ENCODE peak calls at places on chromosomes 3 and 15, in nine cellular contexts. P is cardiac muscle cell, T is mesendoderm, N is right cardiac atrium, Y is transverse colon, Z is aorta, W is GM23338, K is dorsolateral prefrontal cortex, G is substantia nigra. O is an unnamed sample.

GRCh38 chr15:93470042-93470441 is 381.0 kb upstream of the RGMA start:
- DNase-seq in N (no peak), K (no peak), Z (no peak), G (no peak), P (no peak), Y (no peak), W (peak), T (no peak), O (no peak)

GRCh38 chr3:116127464-116127863 is 317.8 kb downstream of the LSAMP start:
- DNase-seq in K (no peak), T (no peak), P (no peak), Y (no peak), N (no peak), G (no peak), W (no peak), Z (no peak), O (no peak)

GRCh38 chr15:51205050-51205707 is 110.5 kb upstream of the TNFAIP8L3 start:
- DNase-seq in Y (no peak), N (no peak), K (no peak), Z (no peak), W (no peak), T (no peak), G (no peak), P (no peak), O (no peak)

GRCh38 chr15:92430067-92430435 is 36.4 kb downstream of the ST8SIA2 start:
- DNase-seq in Y (no peak), K (no peak), N (no peak), G (no peak), Z (no peak), W (no peak), P (no peak), T (peak), O (no peak)

GRCh38 chr3:119173325-119173724 is at the start of gene UPK1B:
- DNase-seq in K (no peak), Z (no peak), G (no peak), T (peak), N (no peak), P (peak), Y (no peak), W (peak), O (no peak)

GRCh38 chr15:25403771-25404170 is 35.1 kb downstream of the UBE3A start:
- DNase-seq in Y (no peak), G (no peak), Z (no peak), P (no peak), T (no peak), W (no peak), K (no peak), N (no peak), O (no peak)

GRCh38 chr3:114499986-114500385 is 206.2 kb downstream of the TIGIT start:
- DNase-seq in N (no peak), G (no peak), K (no peak), P (no peak), Z (no peak), W (no peak), Y (no peak), T (no peak), O (no peak)

GRCh38 chr3:165837058-165837525 is at the start of gene BCHE:
- DNase-seq in T (peak), Y (no peak), P (peak), K (peak), Z (no peak), W (peak), N (peak), G (no peak), O (no peak)

GRCh38 chr3:196517919-196518318 is 2.8 kb upstream of the SMCO1 start:
- DNase-seq in T (no peak), N (no peak), P (no peak), W (peak), G (no peak), Z (no peak), K (no peak), Y (no peak), O (peak)

GRCh38 chr3:47475570-47476329 is at the start of gene SCAP:
- DNase-seq in W (peak), T (peak), P (peak), Y (peak), N (peak), K (peak), G (peak), Z (peak), O (no peak)

GRCh38 chr3:168511428-168512014 is 415.8 kb upstream of the GOLIM4 start:
- DNase-seq in Z (no peak), T (peak), G (no peak), N (no peak), Y (no peak), P (peak), K (no peak), W (peak), O (no peak)

GRCh38 chr15:59380902-59381610 is 8.4 kb upstream of the MYO1E start:
- DNase-seq in W (no peak), G (no peak), P (no peak), K (no peak), T (no peak), Y (peak), Z (no peak), N (no peak), O (no peak)

GRCh38 chr3:184697845-184698244 is 14.0 kb downstream of the MAGEF1 start:
- DNase-seq in Y (no peak), W (no peak), N (peak), G (no peak), P (no peak), K (no peak), Z (no peak), T (no peak), O (no peak)

GRCh38 chr3:52248816-52249547 is 3.4 kb downstream of the PPM1M start:
- DNase-seq in Y (no peak), W (no peak), G (no peak), N (peak), P (no peak), Z (no peak), T (no peak), K (peak), O (no peak)

GRCh38 chr3:194421-194820 is 2.1 kb upstream of the CHL1 start:
- DNase-seq in T (peak), G (no peak), Y (no peak), W (no peak), N (no peak), Z (no peak), K (no peak), P (no peak), O (no peak)

GRCh38 chr15:22240403-22240802 is 160.1 kb downstream of the OR4M2 start:
- DNase-seq in T (no peak), W (no peak), G (no peak), N (no peak), P (no peak), K (no peak), Y (no peak), Z (no peak), O (no peak)

GRCh38 chr3:170553788-170554620 is 31.9 kb downstream of the SLC7A14 start:
- DNase-seq in K (no peak), N (no peak), T (no peak), W (no peak), G (no peak), Z (no peak), Y (no peak), P (no peak), O (no peak)

GRCh38 chr15:94026458-94026967 is 204.8 kb upstream of the MCTP2 start:
- DNase-seq in N (no peak), W (no peak), T (no peak), Y (no peak), K (no peak), P (no peak), G (no peak), Z (no peak), O (no peak)

GRCh38 chr3:190222360-190222759 is 99.9 kb downstream of the CLDN1 start:
- DNase-seq in G (no peak), T (no peak), W (no peak), K (no peak), Z (no peak), Y (no peak), P (no peak), N (no peak), O (no peak)

GRCh38 chr3:29440321-29441019 is 159.6 kb downstream of the RBMS3 start:
- DNase-seq in N (no peak), G (no peak), T (peak), P (peak), W (peak), Z (no peak), K (no peak), Y (no peak), O (no peak)

GRCh38 chr3:127328391-127328790 is 40.5 kb upstream of the PRR20G start:
- DNase-seq in G (no peak), P (no peak), Z (no peak), W (no peak), Y (no peak), T (no peak), N (no peak), K (no peak), O (no peak)

GRCh38 chr3:127701281-127701792 is 28.6 kb downstream of the ABTB1 start:
- DNase-seq in P (no peak), G (no peak), K (peak), N (peak), W (no peak), Y (no peak), T (no peak), Z (peak), O (no peak)

GRCh38 chr15:70518201-70519003 is 245.0 kb downstream of the UACA start:
- DNase-seq in Z (no peak), K (no peak), N (no peak), T (no peak), P (no peak), Y (no peak), W (no peak), G (no peak), O (no peak)

GRCh38 chr3:146536681-146537080 is 7.7 kb downstream of the PLSCR1 start:
- DNase-seq in T (no peak), N (no peak), W (no peak), P (no peak), K (no peak), Z (no peak), G (no peak), Y (no peak), O (no peak)

GRCh38 chr3:10226293-10226692 is 22.0 kb upstream of the TATDN2 start:
- DNase-seq in P (no peak), Z (no peak), Y (peak), K (no peak), T (no peak), N (no peak), W (peak), G (no peak), O (no peak)

GRCh38 chr3:8650583-8651416 is 6.2 kb upstream of the SSUH2 start:
- DNase-seq in Y (no peak), T (no peak), G (no peak), N (no peak), Z (no peak), P (no peak), W (no peak), K (no peak), O (no peak)

GRCh38 chr15:40307421-40308165 is at the start of gene PLCB2:
- DNase-seq in N (peak), Y (peak), K (no peak), Z (peak), T (peak), W (peak), P (no peak), G (no peak), O (no peak)

GRCh38 chr15:57607570-57608000 is 15.9 kb downstream of the MYZAP start:
- DNase-seq in Z (no peak), Y (peak), P (no peak), K (no peak), N (peak), G (no peak), W (no peak), T (no peak), O (peak)

GRCh38 chr15:38169982-38170381 is 82.7 kb upstream of the SPRED1 start:
- DNase-seq in Z (no peak), Y (no peak), W (no peak), G (no peak), P (no peak), T (no peak), K (no peak), N (no peak), O (no peak)

GRCh38 chr3:186002884-186003472 is 65.2 kb upstream of the TRA2B start:
- DNase-seq in Z (no peak), N (no peak), Y (no peak), K (no peak), W (peak), G (no peak), T (peak), P (peak), O (no peak)

GRCh38 chr3:122745365-122746021 is 48.1 kb downstream of the HSPBAP1 start:
- DNase-seq in T (no peak), Y (no peak), G (no peak), Z (no peak), K (no peak), W (no peak), P (no peak), N (no peak), O (peak)

GRCh38 chr15:92051726-92052125 is 198.2 kb downstream of the SLCO3A1 start:
- DNase-seq in G (no peak), T (no peak), W (no peak), P (no peak), Y (no peak), Z (no peak), K (no peak), N (no peak), O (no peak)

GRCh38 chr3:196168808-196169391 is 42.3 kb downstream of the ZDHHC19 start:
- DNase-seq in Z (no peak), T (no peak), W (no peak), G (no peak), K (no peak), N (no peak), P (no peak), Y (no peak), O (no peak)

GRCh38 chr3:139906441-139906840 is 28.5 kb upstream of the CLSTN2 start:
- DNase-seq in W (no peak), N (no peak), T (peak), K (no peak), P (no peak), Z (no peak), G (no peak), Y (no peak), O (peak)

GRCh38 chr15:79179597-79179996 is 89.0 kb upstream of the RASGRF1 start:
- DNase-seq in N (no peak), T (no peak), W (no peak), Y (no peak), G (no peak), K (no peak), Z (no peak), P (no peak), O (no peak)

GRCh38 chr15:79184465-79184892 is 93.9 kb upstream of the RASGRF1 start:
- DNase-seq in Y (peak), W (peak), N (peak), P (peak), Z (peak), T (peak), K (peak), G (no peak), O (no peak)

GRCh38 chr15:79186616-79187015 is 95.9 kb upstream of the ANKRD34C start:
- DNase-seq in K (no peak), Z (no peak), T (no peak), G (no peak), N (no peak), P (no peak), W (no peak), Y (no peak), O (no peak)

GRCh38 chr15:79180318-79180717 is 89.7 kb upstream of the RASGRF1 start:
- DNase-seq in Z (no peak), G (no peak), K (no peak), W (no peak), N (no peak), P (no peak), Y (no peak), T (no peak), O (no peak)

DNA sequence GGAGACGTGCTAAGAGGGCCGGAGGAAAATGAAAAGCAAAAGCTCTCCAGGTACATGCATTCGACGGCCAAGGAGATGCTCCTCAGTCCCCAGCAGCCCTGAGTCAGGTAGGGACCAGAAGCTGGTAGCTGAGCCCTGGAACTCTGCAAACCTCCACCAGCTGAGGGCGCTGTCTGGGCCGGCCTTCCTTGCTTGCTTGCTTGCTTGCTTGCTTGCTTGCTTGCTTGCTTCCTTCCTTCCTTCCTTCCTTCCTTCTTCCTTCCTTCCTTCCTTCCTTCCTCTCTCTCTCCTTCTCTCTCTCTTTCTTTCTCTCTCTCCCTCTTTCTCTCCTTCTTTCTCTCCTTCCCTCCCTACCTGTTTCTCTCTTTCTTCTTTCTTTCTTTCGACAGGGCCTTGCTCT is 94.6 kb upstream of the RASGRF1 start:
- DNase-seq in W (peak), K (no peak), N (no peak), G (no peak), T (peak), Y (no peak), Z (no peak), P (no peak), O (no peak)
- H3K27ac ChIP-seq in W (no peak), K (no peak), N (no peak), G (no peak), T (no peak), Y (no peak), Z (no peak), P (no peak), O (no peak)

DNA sequence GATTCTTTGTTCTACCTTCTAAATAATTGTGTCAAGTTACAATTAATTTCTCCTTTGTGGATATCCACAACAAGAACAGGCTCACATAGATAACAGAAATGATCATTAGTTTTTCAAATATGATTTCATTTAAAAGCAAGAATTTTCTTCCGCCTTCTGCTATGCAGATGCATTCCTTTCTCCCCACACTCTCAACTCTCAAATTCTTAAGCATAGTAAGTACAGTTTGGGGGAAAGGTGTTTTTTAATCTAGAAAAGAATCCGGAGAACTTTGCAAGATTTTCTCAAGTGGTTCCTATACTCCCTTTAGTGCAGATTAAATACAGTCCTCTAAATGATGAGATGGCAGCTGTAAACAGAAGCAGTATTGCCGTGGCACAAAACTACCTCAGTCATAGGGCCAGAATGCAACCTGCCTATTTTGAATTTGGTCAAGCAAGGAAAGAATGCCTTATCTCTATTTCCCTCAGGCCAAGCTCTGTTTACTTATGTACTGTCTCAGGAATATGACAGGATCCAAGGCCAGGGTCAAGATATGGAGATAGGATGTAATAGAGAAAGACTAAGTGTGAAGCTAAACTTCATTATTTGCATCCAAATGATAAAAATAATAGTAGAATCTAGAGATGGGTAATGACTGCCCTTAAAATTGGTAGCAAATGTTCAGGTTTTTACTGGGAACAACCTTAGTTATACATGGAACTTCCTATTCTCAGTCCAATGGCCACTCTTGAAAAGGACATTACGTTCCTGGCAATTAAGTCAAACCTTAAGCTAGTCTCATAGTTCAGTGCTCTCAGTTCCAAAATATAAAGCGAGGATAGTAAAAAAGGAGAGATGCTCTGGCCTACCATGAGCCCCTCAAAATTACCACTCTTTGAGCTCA is 77.3 kb upstream of the PHLDB2 start:
- DNase-seq in W (no peak), Y (no peak), Z (no peak), G (no peak), K (no peak), T (no peak), P (no peak), N (no peak), O (no peak)
- H3K27ac ChIP-seq in W (no peak), Y (peak), Z (no peak), G (no peak), K (no peak), T (no peak), P (no peak), N (no peak), O (no peak)

DNA sequence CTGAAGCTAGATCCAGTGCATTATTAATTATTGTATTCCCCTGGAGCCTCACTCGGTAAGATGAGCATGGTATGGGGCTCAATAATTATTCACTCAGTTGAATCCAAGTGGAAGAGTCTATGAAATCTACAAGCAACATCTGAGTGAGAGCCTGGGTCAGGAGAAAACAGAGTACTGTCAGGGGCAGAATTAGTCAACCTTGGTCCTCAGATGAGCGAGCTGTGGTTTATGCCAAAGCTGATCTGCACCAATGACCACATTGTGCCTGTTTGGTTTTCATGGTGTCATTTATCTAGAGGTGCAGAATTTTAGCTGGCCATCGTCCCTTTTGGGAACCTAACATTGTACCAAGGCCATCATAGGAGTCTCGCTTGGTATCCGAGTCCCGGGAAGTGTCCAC is 93.7 kb upstream of the UBE2E1 start:
- DNase-seq in G (no peak), Z (no peak), K (no peak), T (no peak), P (no peak), W (no peak), N (no peak), Y (no peak), O (no peak)
- H3K27ac ChIP-seq in G (no peak), Z (no peak), K (no peak), T (no peak), P (no peak), W (no peak), N (no peak), Y (no peak), O (no peak)

DNA sequence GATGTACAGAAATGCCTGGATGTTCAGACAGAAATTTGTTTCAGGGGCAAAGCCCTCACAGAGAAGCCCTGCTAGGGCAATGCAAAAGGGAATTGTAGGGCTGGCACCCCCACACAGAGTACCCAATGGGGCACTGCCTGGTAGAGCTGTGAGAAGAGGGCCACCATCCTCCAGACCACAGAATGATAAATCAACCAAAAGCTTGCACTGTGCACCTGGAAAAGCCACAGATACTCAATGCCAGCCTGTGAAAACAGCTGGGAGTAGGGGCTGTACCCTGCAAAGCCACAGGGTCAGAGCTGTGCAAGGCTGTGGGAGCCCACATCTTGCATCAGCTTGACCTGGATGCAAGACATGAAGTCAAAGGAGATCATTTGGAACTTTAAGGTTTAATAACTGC is 477.9 kb upstream of the NECTIN3 start:
- DNase-seq in P (no peak), N (no peak), K (no peak), Y (no peak), G (no peak), Z (no peak), W (no peak), T (no peak), O (no peak)
- H3K27ac ChIP-seq in P (no peak), N (no peak), K (no peak), Y (no peak), G (no peak), Z (no peak), W (no peak), T (no peak), O (no peak)

GRCh38 chr3:14119651-14120050 is 5.0 kb downstream of the CHCHD4 start:
- DNase-seq in T (no peak), Y (no peak), G (no peak), P (no peak), W (no peak), K (no peak), N (no peak), Z (no peak), O (no peak)
- H3K27ac ChIP-seq in T (no peak), Y (no peak), G (no peak), P (no peak), W (no peak), K (no peak), N (no peak), Z (no peak), O (peak)

GRCh38 chr15:101440846-101441590 is 48.5 kb downstream of the PCSK6 start:
- DNase-seq in G (no peak), T (no peak), Y (no peak), W (no peak), Z (no peak), P (no peak), K (no peak), N (no peak), O (no peak)

GRCh38 chr15:101439285-101439919 is 50.1 kb downstream of the PCSK6 start:
- DNase-seq in T (no peak), P (no peak), K (no peak), G (no peak), Y (no peak), W (no peak), Z (no peak), N (no peak), O (no peak)

GRCh38 chr15:101438482-101439284 is 50.8 kb downstream of the PCSK6 start:
- DNase-seq in N (no peak), K (no peak), Z (no peak), T (no peak), P (no peak), Y (no peak), G (no peak), W (no peak), O (no peak)

GRCh38 chr15:101441706-101442105 is 47.8 kb downstream of the PCSK6 start:
- DNase-seq in Z (no peak), T (no peak), G (no peak), W (no peak), P (no peak), N (no peak), Y (no peak), K (no peak), O (no peak)

GRCh38 chr15:101439920-101440319 is 49.6 kb downstream of the PCSK6 start:
- DNase-seq in K (no peak), P (no peak), Z (no peak), G (no peak), Y (no peak), T (no peak), W (no peak), N (no peak), O (no peak)
- H3K27ac ChIP-seq in K (peak), P (no peak), Z (no peak), G (peak), Y (peak), T (no peak), W (no peak), N (peak), O (no peak)